ENCODE peak calls at places on chromosomes 3 and 15, in ten cellular contexts. K is posterior cingulate gyrus; J is activated CD8-positive, alpha-beta memory T cell treated with anti-CD3 and anti-CD28 coated beads for 24 hours; H is hippocampal formation; P is NCI-H774; A is substantia nigra; R is left ventricle myocardium superior; F is SK-N-SH; O is stromal cell of bone marrow; N is activated naive CD8-positive, alpha-beta T cell treated with anti-CD3 and anti-CD28 coated beads, Interleukin-2, amount 10 ng/mL, durations not matched to agents 7 days and 5 days. C is an unnamed sample.

GRCh38 chr3:133042778-133043177 is 4.6 kb downstream of the TMEM108 start:
- DNase-seq in K (no peak), J (no peak), H (no peak), P (no peak), A (no peak), R (no peak), F (no peak), O (peak), N (no peak), C (peak)

GRCh38 chr3:184176377-184177330 is 2.0 kb downstream of the AP2M1 start:
- DNase-seq in K (peak), J (no peak), H (peak), P (no peak), A (no peak), R (peak), F (peak), O (peak), N (no peak), C (no peak)

GRCh38 chr3:172154768-172155649 is 115.6 kb downstream of the FNDC3B start:
- DNase-seq in K (no peak), J (no peak), H (no peak), P (no peak), A (no peak), R (no peak), F (no peak), O (no peak), N (no peak), C (no peak)

GRCh38 chr15:84570164-84570692 is 30.6 kb upstream of the ZSCAN2 start:
- DNase-seq in K (no peak), J (peak), H (no peak), P (no peak), A (no peak), R (peak), F (peak), O (no peak), N (peak), C (no peak)

GRCh38 chr15:98737721-98738120 is 89.4 kb downstream of the IGF1R start:
- DNase-seq in K (no peak), J (no peak), H (no peak), P (no peak), A (no peak), R (no peak), F (no peak), O (no peak), N (no peak), C (no peak)

GRCh38 chr3:174060431-174060830 is 662.9 kb downstream of the NLGN1 start:
- DNase-seq in K (no peak), J (no peak), H (no peak), P (no peak), A (no peak), R (no peak), F (no peak), O (no peak), N (no peak), C (no peak)

GRCh38 chr3:160756907-160757623 is 1.0 kb downstream of the PPM1L start:
- DNase-seq in K (no peak), J (peak), H (peak), P (no peak), A (no peak), R (peak), F (peak), O (no peak), N (peak), C (no peak)

GRCh38 chr15:58551764-58552504 is 120.1 kb downstream of the LIPC start:
- DNase-seq in K (no peak), J (no peak), H (peak), P (no peak), A (no peak), R (peak), F (no peak), O (peak), N (no peak), C (peak)

GRCh38 chr3:59812778-59813558 is 763.1 kb upstream of the CFAP20DC start:
- DNase-seq in K (no peak), J (no peak), H (no peak), P (no peak), A (no peak), R (no peak), F (no peak), O (no peak), N (no peak), C (no peak)

GRCh38 chr15:41258706-41259471 is 27.8 kb downstream of the CHP1 start:
- DNase-seq in K (no peak), J (no peak), H (no peak), P (no peak), A (no peak), R (no peak), F (no peak), O (peak), N (no peak), C (peak)

GRCh38 chr15:28967071-28967470 is 81.3 kb downstream of the APBA2 start:
- DNase-seq in K (no peak), J (no peak), H (no peak), P (no peak), A (no peak), R (no peak), F (no peak), O (no peak), N (no peak), C (no peak)

GRCh38 chr15:81781316-81781868 is 264.4 kb downstream of the MEX3B start:
- DNase-seq in K (no peak), J (no peak), H (no peak), P (no peak), A (no peak), R (no peak), F (no peak), O (no peak), N (no peak), C (no peak)

GRCh38 chr15:31975446-31976229 is 54.7 kb upstream of the CHRNA7 start:
- DNase-seq in K (no peak), J (no peak), H (no peak), P (peak), A (no peak), R (peak), F (peak), O (no peak), N (no peak), C (peak)

GRCh38 chr3:58291671-58292338 is 14.2 kb upstream of the RPP14 start:
- DNase-seq in K (no peak), J (no peak), H (no peak), P (no peak), A (no peak), R (no peak), F (no peak), O (no peak), N (no peak), C (no peak)

GRCh38 chr15:79849789-79850188 is 47.0 kb downstream of the MTHFS start:
- DNase-seq in K (peak), J (no peak), H (no peak), P (no peak), A (peak), R (no peak), F (peak), O (peak), N (no peak), C (peak)

GRCh38 chr3:152258448-152259302 is 10.1 kb upstream of the MBNL1 start:
- DNase-seq in K (no peak), J (no peak), H (no peak), P (no peak), A (no peak), R (peak), F (no peak), O (peak), N (no peak), C (no peak)